ENCODE peak calls at places on chromosomes 11 and 22, in four cellular contexts. One of them, this sample, is unnamed.

GRCh38 chr11:48055292-48056132 is 75.2 kb downstream of the PTPRJ start:
- DNase-seq in mesendoderm: no peak
- DNase-seq in IMR-90: peak
- DNase-seq in neuronal stem cell: no peak
- DNase-seq in this sample: no peak

GRCh38 chr11:57626895-57627294 is 22.8 kb downstream of the YPEL4 start:
- DNase-seq in mesendoderm: no peak
- DNase-seq in neuronal stem cell: no peak
- DNase-seq in IMR-90: no peak
- DNase-seq in this sample: no peak

GRCh38 chr11:27563201-27563600 is 56.6 kb upstream of the LIN7C start:
- DNase-seq in IMR-90: peak
- DNase-seq in mesendoderm: no peak
- DNase-seq in neuronal stem cell: no peak
- DNase-seq in this sample: no peak

GRCh38 chr22:33796494-33796893 is 123.8 kb downstream of the LARGE1 start:
- DNase-seq in neuronal stem cell: no peak
- DNase-seq in mesendoderm: peak
- DNase-seq in IMR-90: no peak
- DNase-seq in this sample: no peak

GRCh38 chr11:113296447-113297205 is 17.8 kb upstream of the TTC12 start:
- DNase-seq in IMR-90: no peak
- DNase-seq in mesendoderm: peak
- DNase-seq in neuronal stem cell: no peak
- DNase-seq in this sample: peak

GRCh38 chr22:49192180-49192856 is 635.4 kb downstream of the BRD1 start:
- DNase-seq in IMR-90: no peak
- DNase-seq in mesendoderm: no peak
- DNase-seq in neuronal stem cell: no peak
- DNase-seq in this sample: no peak

GRCh38 chr11:20795005-20795404 is 125.6 kb downstream of the NELL1 start:
- DNase-seq in neuronal stem cell: no peak
- DNase-seq in mesendoderm: peak
- DNase-seq in IMR-90: no peak
- DNase-seq in this sample: no peak

GRCh38 chr11:73240190-73240781 is 22.2 kb downstream of the P2RY2 start:
- DNase-seq in neuronal stem cell: no peak
- DNase-seq in mesendoderm: peak
- DNase-seq in IMR-90: peak
- DNase-seq in this sample: peak

GRCh38 chr11:94885581-94885980 is 87.8 kb downstream of the CWC15 start:
- DNase-seq in mesendoderm: no peak
- DNase-seq in IMR-90: no peak
- DNase-seq in neuronal stem cell: no peak
- DNase-seq in this sample: no peak

GRCh38 chr11:27688076-27688475 is 12.2 kb downstream of the BDNF start:
- DNase-seq in mesendoderm: peak
- DNase-seq in IMR-90: no peak
- DNase-seq in neuronal stem cell: no peak
- DNase-seq in this sample: peak

GRCh38 chr22:24857576-24857975 is 51.6 kb downstream of the SGSM1 start:
- DNase-seq in mesendoderm: no peak
- DNase-seq in neuronal stem cell: no peak
- DNase-seq in IMR-90: no peak
- DNase-seq in this sample: no peak

GRCh38 chr11:9625158-9625557 is 38.7 kb upstream of the SWAP70 start:
- DNase-seq in mesendoderm: no peak
- DNase-seq in IMR-90: no peak
- DNase-seq in neuronal stem cell: no peak
- DNase-seq in this sample: no peak

GRCh38 chr11:3195251-3196160 is 23.1 kb downstream of the MRGPRG start:
- DNase-seq in mesendoderm: peak
- DNase-seq in IMR-90: peak
- DNase-seq in neuronal stem cell: no peak
- DNase-seq in this sample: peak

GRCh38 chr11:95577716-95578460 is 211.7 kb downstream of the FAM76B start:
- DNase-seq in mesendoderm: peak
- DNase-seq in IMR-90: peak
- DNase-seq in neuronal stem cell: no peak
- DNase-seq in this sample: no peak

GRCh38 chr11:16301462-16301861 is 54.9 kb downstream of the SOX6 start:
- DNase-seq in IMR-90: no peak
- DNase-seq in neuronal stem cell: no peak
- DNase-seq in mesendoderm: no peak
- DNase-seq in this sample: no peak

GRCh38 chr11:66904981-66905521 is 48.2 kb downstream of the LRFN4 start:
- DNase-seq in IMR-90: no peak
- DNase-seq in mesendoderm: no peak
- DNase-seq in neuronal stem cell: no peak
- DNase-seq in this sample: no peak

GRCh38 chr11:1341928-1342524 is 32.6 kb upstream of the TOLLIP start:
- DNase-seq in neuronal stem cell: no peak
- DNase-seq in IMR-90: peak
- DNase-seq in mesendoderm: no peak
- DNase-seq in this sample: no peak

GRCh38 chr11:119489087-119489486 is 66.1 kb upstream of the THY1 start:
- DNase-seq in IMR-90: no peak
- DNase-seq in neuronal stem cell: no peak
- DNase-seq in mesendoderm: no peak
- DNase-seq in this sample: no peak

GRCh38 chr11:110299006-110299785 is 2.8 kb upstream of the RDX start:
- DNase-seq in mesendoderm: peak
- DNase-seq in IMR-90: no peak
- DNase-seq in neuronal stem cell: no peak
- DNase-seq in this sample: no peak

DNA sequence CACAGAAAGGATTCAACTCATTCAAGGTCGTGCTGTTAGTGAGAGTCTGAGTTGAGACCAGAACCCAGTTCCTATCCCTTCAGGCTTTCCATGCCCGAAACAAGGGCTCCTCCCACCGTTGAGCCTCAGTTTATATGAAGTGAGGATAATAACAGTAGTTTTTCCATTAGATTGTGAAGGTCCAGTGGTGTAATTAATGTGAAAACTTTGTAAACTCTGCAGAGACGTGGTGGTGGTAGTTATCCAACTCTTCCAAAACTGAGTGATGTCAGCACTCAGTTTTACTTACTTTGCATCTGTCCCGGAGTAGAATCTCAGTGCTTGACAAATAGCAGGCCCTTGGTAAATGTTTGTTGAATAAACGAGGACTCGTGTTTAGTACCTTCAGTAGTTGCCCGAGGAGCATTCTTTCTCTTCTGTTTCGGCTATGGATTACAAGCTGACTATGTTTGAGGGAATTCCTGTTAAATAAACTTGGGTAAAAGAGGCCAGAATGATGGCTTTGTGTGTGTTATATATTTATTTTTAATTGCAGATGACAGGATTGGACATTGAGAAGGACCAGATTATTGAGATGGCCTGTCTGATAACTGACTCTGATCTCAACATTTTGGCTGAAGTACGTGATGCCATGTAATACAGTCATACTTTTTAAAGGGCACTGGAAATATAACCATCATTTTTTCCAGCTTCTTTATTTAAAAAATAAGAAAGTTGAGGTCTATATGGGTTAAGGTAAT is 1.0 kb downstream of the REXO2 start:
- DNase-seq in mesendoderm: peak
- DNase-seq in IMR-90: peak
- DNase-seq in neuronal stem cell: no peak
- DNase-seq in this sample: no peak
- H3K9ac ChIP-seq in mesendoderm: peak
- H3K9ac ChIP-seq in IMR-90: peak
- H3K9ac ChIP-seq in neuronal stem cell: no peak
- H3K9ac ChIP-seq in this sample: peak

DNA sequence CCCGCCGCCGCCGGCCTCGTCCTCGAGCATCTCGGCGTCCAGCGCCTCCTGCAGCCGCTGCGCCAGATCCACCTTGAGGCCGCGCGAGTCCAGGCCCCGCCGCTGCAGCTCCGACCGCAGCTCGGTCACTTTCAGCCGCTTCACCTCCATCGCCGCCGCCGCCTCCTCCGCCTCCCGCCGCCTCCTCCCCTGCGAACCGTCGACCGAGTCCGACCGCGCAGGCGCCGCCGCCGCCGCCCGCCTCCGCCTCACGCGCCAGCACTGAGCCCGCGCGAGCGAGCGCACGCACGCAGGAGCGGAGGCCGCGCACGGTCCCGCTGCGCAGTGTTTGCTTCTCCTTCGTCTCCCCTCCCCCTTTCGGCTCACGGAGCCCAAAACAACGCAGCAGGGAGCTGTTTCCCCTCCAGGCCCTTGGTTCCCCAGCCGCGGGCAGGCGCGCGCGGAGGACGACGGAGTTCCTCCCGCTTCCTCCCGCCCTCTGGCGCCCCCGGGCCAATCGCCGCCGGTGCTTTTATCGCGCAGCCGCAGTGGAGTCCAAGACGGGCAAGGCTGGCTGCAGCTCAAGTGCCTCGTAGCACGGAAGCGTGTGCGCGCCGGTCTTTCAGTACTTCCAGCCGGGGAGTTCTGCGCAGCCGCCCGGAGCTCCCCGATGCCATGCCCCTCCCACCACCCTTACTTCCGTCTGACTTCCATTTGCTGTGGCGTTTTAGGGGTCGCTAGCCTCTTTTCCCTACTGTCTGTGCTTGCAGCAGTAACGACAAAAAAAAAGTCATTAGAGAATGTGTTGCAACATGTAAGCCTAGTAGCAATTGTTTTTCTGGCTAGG is at the start of gene HNRNPUL2:
- DNase-seq in mesendoderm: peak
- DNase-seq in neuronal stem cell: peak
- DNase-seq in IMR-90: peak
- DNase-seq in this sample: peak
- H3K23ac ChIP-seq in mesendoderm: peak
- H3K23ac ChIP-seq in neuronal stem cell: peak
- H3K23ac ChIP-seq in IMR-90: peak
- H3K23ac ChIP-seq in this sample: no peak

GRCh38 chr11:61718613-61719302 is 33.7 kb upstream of the MYRF start:
- DNase-seq in mesendoderm: peak
- DNase-seq in IMR-90: peak
- DNase-seq in neuronal stem cell: peak
- DNase-seq in this sample: peak
- H3K18ac ChIP-seq in mesendoderm: peak
- H3K18ac ChIP-seq in IMR-90: no peak
- H3K18ac ChIP-seq in neuronal stem cell: peak
- H3K18ac ChIP-seq in this sample: peak

GRCh38 chr11:6427516-6427915 is 8.6 kb upstream of the APBB1 start:
- DNase-seq in IMR-90: no peak
- DNase-seq in neuronal stem cell: no peak
- DNase-seq in mesendoderm: peak
- DNase-seq in this sample: no peak
- H3K9ac ChIP-seq in IMR-90: no peak
- H3K9ac ChIP-seq in neuronal stem cell: no peak
- H3K9ac ChIP-seq in mesendoderm: no peak
- H3K9ac ChIP-seq in this sample: no peak

GRCh38 chr22:42857845-42858481 is 890 bp upstream of the ARFGAP3 start:
- DNase-seq in mesendoderm: no peak
- DNase-seq in neuronal stem cell: no peak
- DNase-seq in IMR-90: no peak
- DNase-seq in this sample: no peak
- H3K23ac ChIP-seq in mesendoderm: no peak
- H3K23ac ChIP-seq in neuronal stem cell: no peak
- H3K23ac ChIP-seq in IMR-90: no peak
- H3K23ac ChIP-seq in this sample: no peak

GRCh38 chr22:46736705-46737104 is 1.3 kb downstream of the CERK start:
- DNase-seq in mesendoderm: no peak
- DNase-seq in neuronal stem cell: no peak
- DNase-seq in IMR-90: no peak
- DNase-seq in this sample: no peak

GRCh38 chr22:46738961-46739870 is 1.2 kb upstream of the CERK start:
- DNase-seq in neuronal stem cell: no peak
- DNase-seq in IMR-90: peak
- DNase-seq in mesendoderm: peak
- DNase-seq in this sample: peak

GRCh38 chr22:46737105-46737975 is 712 bp downstream of the CERK start:
- DNase-seq in neuronal stem cell: no peak
- DNase-seq in IMR-90: peak
- DNase-seq in mesendoderm: peak
- DNase-seq in this sample: peak

GRCh38 chr22:46738642-46738960 is 549 bp upstream of the CERK start:
- DNase-seq in IMR-90: no peak
- DNase-seq in mesendoderm: peak
- DNase-seq in neuronal stem cell: no peak
- DNase-seq in this sample: no peak

DNA sequence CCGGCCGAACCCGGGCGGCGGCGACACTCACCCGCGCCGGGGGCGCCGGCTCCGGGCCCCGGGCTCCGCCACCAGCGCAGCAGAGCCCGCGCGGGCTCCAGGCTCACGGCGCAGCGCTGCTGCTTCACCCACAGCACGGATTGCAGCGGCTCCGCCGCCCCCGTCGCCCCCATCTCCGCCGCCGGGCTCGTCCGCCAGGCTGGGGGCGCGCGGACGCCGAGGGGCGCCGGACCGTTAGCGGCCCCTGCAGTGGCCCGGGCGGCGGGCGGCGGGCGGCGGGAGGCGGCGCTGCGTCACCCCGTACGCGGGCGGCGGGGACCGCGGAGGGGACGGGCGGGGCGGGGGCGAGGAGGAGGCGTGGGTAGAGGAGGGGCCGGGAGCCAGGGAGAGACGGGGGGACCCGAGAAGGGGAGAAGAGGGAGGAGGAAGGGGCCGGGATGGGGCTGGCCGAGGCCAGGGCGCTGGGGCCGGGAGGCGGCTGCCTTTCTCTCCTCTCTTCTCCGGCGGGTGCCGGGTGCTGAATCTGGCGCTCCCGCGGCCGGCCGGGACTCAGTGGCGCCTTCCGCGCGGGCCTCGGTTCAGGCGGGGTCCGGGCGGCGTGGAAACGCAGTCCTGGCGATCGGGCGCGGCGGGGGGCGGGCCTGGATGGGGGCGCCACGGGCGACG is at the start of gene CERK:
- DNase-seq in IMR-90: peak
- DNase-seq in neuronal stem cell: peak
- DNase-seq in mesendoderm: peak
- DNase-seq in this sample: peak
- H3K18ac ChIP-seq in IMR-90: peak
- H3K18ac ChIP-seq in neuronal stem cell: peak
- H3K18ac ChIP-seq in mesendoderm: peak
- H3K18ac ChIP-seq in this sample: no peak